ENCODE peak calls at places on chromosomes 16 and 17, in six cellular contexts. M, B, N, T, A and K are unnamed samples.

GRCh38 chr17:81644976-81645952 is 8.3 kb downstream of the TSPAN10 start:
- DNase-seq in M (no peak), B (peak), N (no peak), T (no peak), A (no peak), K (no peak)

GRCh38 chr16:1832831-1833454 is 5.9 kb downstream of the FAHD1 start:
- DNase-seq in M (no peak), B (no peak), N (no peak), T (no peak), A (no peak), K (no peak)

GRCh38 chr17:45895969-45896793 is 1.8 kb downstream of the MAPT start:
- DNase-seq in M (no peak), B (no peak), N (no peak), T (peak), A (no peak), K (no peak)

GRCh38 chr16:56483394-56483793 is 32.0 kb downstream of the OGFOD1 start:
- DNase-seq in M (no peak), B (no peak), N (no peak), T (no peak), A (no peak), K (no peak)

GRCh38 chr17:72833113-72833512 is 259.4 kb downstream of the SLC39A11 start:
- DNase-seq in M (no peak), B (no peak), N (no peak), T (no peak), A (no peak), K (no peak)

GRCh38 chr16:29727452-29727851 is 18.3 kb downstream of the C16orf54 start:
- DNase-seq in M (no peak), B (no peak), N (no peak), T (no peak), A (no peak), K (no peak)

GRCh38 chr17:38705803-38706624 is 941 bp downstream of the MLLT6 start:
- DNase-seq in M (peak), B (peak), N (peak), T (peak), A (peak), K (peak)

GRCh38 chr17:68195667-68196393 is 52.0 kb upstream of the AMZ2 start:
- DNase-seq in M (no peak), B (no peak), N (no peak), T (no peak), A (no peak), K (peak)

GRCh38 chr17:4485676-4486646 is 12.7 kb upstream of the SPNS2 start:
- DNase-seq in M (no peak), B (no peak), N (no peak), T (no peak), A (no peak), K (no peak)

GRCh38 chr16:82668094-82668493 is 41.3 kb downstream of the CDH13 start:
- DNase-seq in M (no peak), B (no peak), N (no peak), T (no peak), A (no peak), K (no peak)

GRCh38 chr16:82675300-82675699 is 48.5 kb downstream of the CDH13 start:
- DNase-seq in M (no peak), B (no peak), N (no peak), T (no peak), A (no peak), K (no peak)

GRCh38 chr16:82667437-82667836 is 40.7 kb downstream of the CDH13 start:
- DNase-seq in M (no peak), B (no peak), N (no peak), T (no peak), A (no peak), K (no peak)

GRCh38 chr16:82672676-82673075 is 45.9 kb downstream of the CDH13 start:
- DNase-seq in M (no peak), B (no peak), N (no peak), T (no peak), A (no peak), K (no peak)

GRCh38 chr16:82671743-82672142 is 45.0 kb downstream of the CDH13 start:
- DNase-seq in M (peak), B (peak), N (no peak), T (no peak), A (no peak), K (no peak)
- TF ChIP-seq CTCF in M (peak), B (peak), N (peak), T (peak), A (peak), K (peak)

DNA sequence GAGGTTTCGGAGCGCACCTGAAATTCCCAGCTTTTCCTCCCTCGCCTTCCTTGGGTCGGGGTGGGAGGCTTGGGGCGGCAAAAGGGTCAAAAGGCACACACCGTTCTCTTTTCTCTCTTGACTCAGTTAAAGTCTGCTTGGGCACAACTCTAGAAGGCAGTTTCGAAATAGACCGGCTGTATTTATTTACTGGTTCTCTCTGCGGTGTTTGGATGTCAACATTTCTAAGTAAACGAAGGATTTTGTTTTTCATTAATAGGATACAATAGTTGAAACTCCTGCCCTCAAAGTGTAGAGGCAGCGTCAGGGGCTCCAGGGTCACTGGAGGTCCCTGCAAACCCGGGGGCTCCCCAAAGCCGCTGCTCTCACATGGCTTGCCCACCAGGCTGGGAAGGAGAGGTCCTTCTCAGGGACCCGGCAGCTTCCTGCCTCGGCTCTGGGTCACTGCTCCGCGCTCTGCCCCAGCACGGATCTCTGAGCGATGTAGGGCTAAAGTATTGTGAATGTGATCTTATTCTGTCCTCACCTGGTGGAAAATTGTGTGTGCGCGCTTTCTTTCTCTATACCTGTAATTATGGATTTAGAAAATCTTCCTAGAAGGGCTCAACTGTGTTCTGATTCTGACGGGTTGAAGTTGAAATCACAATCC is 952 bp downstream of the BMERB1 start:
- DNase-seq in M (no peak), B (peak), N (peak), T (no peak), A (no peak), K (no peak)
- H3K4me3 ChIP-seq in M (peak), B (peak), N (peak), T (peak), A (peak), K (peak)

DNA sequence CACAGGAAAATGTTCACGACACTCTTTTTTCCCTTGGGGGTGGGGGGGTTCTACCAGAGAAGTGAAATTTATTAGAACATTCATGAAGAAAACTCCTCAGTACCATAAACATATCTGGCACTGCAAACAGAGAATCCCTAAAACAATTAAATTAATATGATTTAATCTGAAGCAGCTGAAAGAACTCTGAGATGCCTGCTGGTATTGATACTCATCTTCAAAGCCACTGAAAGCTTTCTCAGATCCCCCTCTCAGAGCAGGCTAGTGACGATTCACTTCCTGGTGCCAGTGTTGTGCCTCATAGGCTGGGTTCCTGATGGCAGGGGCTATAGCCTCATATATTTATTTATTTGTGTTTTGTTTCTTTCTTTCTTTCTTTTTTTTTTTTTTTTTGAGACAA is 52.7 kb downstream of the MYH10 start:
- DNase-seq in M (no peak), B (no peak), N (no peak), T (no peak), A (no peak), K (no peak)
- TF ChIP-seq CTCF in M (no peak), B (no peak), N (no peak), T (no peak), A (no peak), K (no peak)

GRCh38 chr16:88840589-88841215 is 16.0 kb downstream of the GALNS start:
- DNase-seq in M (no peak), B (peak), N (no peak), T (no peak), A (no peak), K (no peak)
- H3K4me3 ChIP-seq in M (no peak), B (peak), N (no peak), T (no peak), A (no peak), K (no peak)

DNA sequence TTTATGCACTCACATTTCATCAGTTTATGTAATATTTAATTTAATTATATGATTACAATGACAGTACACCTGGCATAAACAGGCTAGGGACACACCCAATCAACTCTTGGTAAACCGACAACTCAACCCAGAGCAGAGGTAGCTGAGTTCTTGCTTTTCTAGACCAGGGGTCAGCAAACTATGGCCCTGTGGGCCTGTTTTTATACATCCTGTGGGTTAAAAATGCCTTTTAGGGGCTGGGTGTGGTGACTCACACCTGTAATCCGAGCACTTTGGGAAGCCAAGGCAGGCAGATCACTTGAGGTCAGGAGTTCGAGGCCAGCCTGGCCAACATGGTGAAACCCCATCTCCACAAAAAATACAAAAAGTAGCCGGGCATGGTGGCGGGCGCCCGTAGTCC is 99.2 kb upstream of the TMEM97 start:
- DNase-seq in M (no peak), B (no peak), N (no peak), T (no peak), A (peak), K (no peak)
- TF ChIP-seq CTCF in M (no peak), B (no peak), N (no peak), T (no peak), A (no peak), K (no peak)

DNA sequence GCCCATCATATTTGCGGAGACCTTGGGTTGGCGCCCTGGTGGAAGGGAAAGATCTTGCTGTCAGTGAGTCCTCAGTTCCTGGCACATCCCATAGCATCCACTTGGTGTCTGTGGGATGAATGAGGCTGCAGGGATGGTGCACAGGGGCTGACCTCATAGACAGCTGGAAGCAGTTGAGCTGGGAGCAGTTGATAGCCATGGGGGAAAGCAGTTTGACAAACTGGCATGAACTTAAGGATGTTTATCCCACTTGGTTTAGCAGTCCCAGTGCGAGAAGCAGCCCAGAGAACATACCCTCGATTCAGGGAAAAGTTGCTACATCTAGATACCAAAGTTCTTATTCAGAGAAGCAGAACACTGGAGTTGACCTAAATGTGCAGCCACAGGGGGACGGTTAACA is 80.7 kb downstream of the SNX29 start:
- DNase-seq in M (peak), B (no peak), N (no peak), T (no peak), A (peak), K (no peak)
- H3K4me3 ChIP-seq in M (no peak), B (no peak), N (no peak), T (no peak), A (no peak), K (no peak)

GRCh38 chr17:79406316-79406715 is 204.5 kb downstream of the RBFOX3 start:
- DNase-seq in M (no peak), B (no peak), N (no peak), T (no peak), A (no peak), K (no peak)
- TF ChIP-seq CTCF in M (no peak), B (no peak), N (no peak), T (no peak), A (no peak), K (no peak)